ENCODE peak calls at places on chromosome 1, in ten cellular contexts. W is fibroblast of lung; S is HCT116; K is EH; E is endothelial cell; I is stimulated activated CD8-positive, alpha-beta memory T cell treated with anti-CD3 and anti-CD28 coated beads, Interleukin-4, amount 100 ng/mL, for 24 hours; A is RWPE1; H is left ventricle myocardium inferior; X is A549; Y is central memory CD4-positive, alpha-beta T cell. M is an unnamed sample.

GRCh38 chr1:5297878-5298239 is 643.5 kb downstream of the AJAP1 start:
- DNase-seq in X (no peak), K (no peak), S (no peak), E (no peak), Y (no peak), H (no peak), W (no peak), I (no peak), A (no peak), M (no peak)

GRCh38 chr1:221487781-221488520 is 253.9 kb downstream of the DUSP10 start:
- DNase-seq in K (peak; percentile 86), Y (no peak), S (no peak), A (peak; percentile 69), X (peak; percentile 28), H (no peak), E (no peak), I (no peak), W (peak; percentile 69), M (no peak)

GRCh38 chr1:92536593-92537332 is 50.0 kb upstream of the GFI1 start:
- DNase-seq in E (no peak), X (no peak), W (peak; percentile 55), K (peak; percentile 38), Y (peak; percentile 80), A (no peak), S (no peak), I (no peak), H (no peak), M (no peak)

GRCh38 chr1:223364685-223365382 is 858 bp upstream of the SUSD4 start:
- DNase-seq in X (no peak), W (no peak), S (no peak), I (no peak), K (no peak), H (no peak), E (peak; percentile 17), A (no peak), Y (peak; percentile 7), M (no peak)

GRCh38 chr1:111717450-111717849 is 21.7 kb downstream of the INKA2 start:
- DNase-seq in I (no peak), A (no peak), S (no peak), X (no peak), K (no peak), W (no peak), E (no peak), Y (no peak), H (no peak), M (no peak)

GRCh38 chr1:213231795-213232231 is 180.8 kb downstream of the RPS6KC1 start:
- DNase-seq in E (no peak), K (peak; percentile 82), A (no peak), X (no peak), H (no peak), Y (no peak), I (no peak), S (no peak), W (peak; percentile 2), M (no peak)

GRCh38 chr1:164668451-164668850 is 109.5 kb downstream of the PBX1 start:
- DNase-seq in S (no peak), E (no peak), I (no peak), A (no peak), K (no peak), W (no peak), Y (no peak), H (no peak), X (no peak), M (no peak)

GRCh38 chr1:59408608-59409007 is 111.7 kb downstream of the FGGY start:
- DNase-seq in X (no peak), S (no peak), H (no peak), W (peak; percentile 61), A (no peak), E (no peak), Y (no peak), K (peak; percentile 42), I (no peak), M (no peak)

GRCh38 chr1:166975361-166976129 is at the start of gene ILDR2:
- DNase-seq in Y (peak; percentile 43), I (peak; percentile 59), E (peak; percentile 44), W (peak; percentile 25), K (peak; percentile 26), H (peak; percentile 46), A (peak; percentile 30), S (peak; percentile 8), X (peak; percentile 28), M (peak; percentile 39)

GRCh38 chr1:15616704-15617172 is 520 bp upstream of the DDI2 start:
- DNase-seq in X (no peak), E (peak; percentile 14), W (no peak), I (no peak), H (no peak), S (no peak), Y (no peak), A (no peak), K (peak; percentile 72), M (no peak)

GRCh38 chr1:206946261-206946660 is at the start of gene PIGR:
- DNase-seq in H (no peak), K (no peak), S (no peak), Y (no peak), X (no peak), E (no peak), W (no peak), I (no peak), A (no peak), M (no peak)

GRCh38 chr1:94675373-94675772 is 133.8 kb upstream of the F3 start:
- DNase-seq in E (no peak), A (no peak), H (no peak), S (no peak), W (peak; percentile 31), K (peak; percentile 55), I (no peak), Y (no peak), X (no peak), M (no peak)

GRCh38 chr1:155012052-155012546 is 9.5 kb downstream of the ZBTB7B start:
- DNase-seq in I (no peak), K (peak; percentile 51), E (no peak), A (peak; percentile 76), H (peak; percentile 69), S (peak; percentile 62), X (no peak), Y (no peak), W (peak; percentile 88), M (no peak)

GRCh38 chr1:168116327-168116799 is 20.4 kb downstream of the GPR161 start:
- DNase-seq in W (no peak), X (no peak), H (no peak), I (no peak), E (no peak), Y (no peak), A (no peak), S (no peak), K (no peak), M (no peak)

GRCh38 chr1:229325873-229326502 is 16.9 kb downstream of the CCSAP start:
- DNase-seq in H (no peak), X (no peak), E (no peak), K (no peak), S (no peak), W (peak; percentile 49), I (no peak), A (no peak), Y (no peak), M (no peak)

GRCh38 chr1:44630116-44630515 is 44.2 kb downstream of the TMEM53 start:
- DNase-seq in Y (no peak), S (no peak), W (no peak), I (no peak), K (peak; percentile 69), E (no peak), H (no peak), A (no peak), X (no peak), M (no peak)

GRCh38 chr1:10906866-10907519 is 105.5 kb upstream of the TARDBP start:
- DNase-seq in X (no peak), I (no peak), H (no peak), E (no peak), A (no peak), K (no peak), S (no peak), Y (no peak), W (no peak), M (no peak)

GRCh38 chr1:209238356-209238755 is 345.2 kb upstream of the CAMK1G start:
- DNase-seq in E (no peak), H (no peak), A (no peak), X (no peak), I (no peak), Y (no peak), S (no peak), K (no peak), W (no peak), M (no peak)

GRCh38 chr1:79842811-79843210 is 836.3 kb upstream of the ADGRL4 start:
- DNase-seq in S (no peak), I (no peak), Y (no peak), W (no peak), E (no peak), A (no peak), H (no peak), X (no peak), K (no peak), M (no peak)

GRCh38 chr1:212286437-212287131 is 1.4 kb downstream of the PPP2R5A start:
- DNase-seq in E (no peak), W (peak; percentile 27), I (no peak), S (no peak), A (peak; percentile 34), X (no peak), K (peak; percentile 22), Y (no peak), H (no peak), M (no peak)

GRCh38 chr1:174058639-174059038 is 36.5 kb upstream of the RC3H1 start:
- DNase-seq in H (no peak), Y (no peak), S (no peak), A (no peak), X (no peak), W (peak; percentile 76), K (no peak), I (no peak), E (no peak), M (no peak)

GRCh38 chr1:25198731-25199231 is 33.5 kb downstream of the SYF2 start:
- DNase-seq in X (no peak), I (no peak), W (no peak), H (peak; percentile 20), E (no peak), Y (no peak), A (no peak), S (no peak), K (no peak), M (no peak)

GRCh38 chr1:19664453-19665043 is at the start of gene HTR6:
- DNase-seq in S (no peak), X (no peak), H (no peak), Y (peak; percentile 30), E (no peak), A (no peak), W (no peak), K (no peak), I (no peak), M (no peak)

GRCh38 chr1:38052750-38053415 is 6.3 kb upstream of the POU3F1 start:
- DNase-seq in I (no peak), A (no peak), X (no peak), W (no peak), Y (no peak), S (no peak), E (no peak), H (no peak), K (no peak), M (no peak)

GRCh38 chr1:84363019-84363418 is 35.3 kb upstream of the DNASE2B start:
- DNase-seq in K (no peak), Y (no peak), E (no peak), W (no peak), H (no peak), I (no peak), A (no peak), S (no peak), X (no peak), M (no peak)

GRCh38 chr1:226627050-226627755 is 78.6 kb downstream of the STUM start:
- DNase-seq in E (no peak), Y (no peak), W (no peak), H (no peak), I (no peak), X (no peak), S (no peak), A (no peak), K (no peak), M (no peak)

GRCh38 chr1:161473363-161473762 is 31.9 kb upstream of the FCGR2A start:
- DNase-seq in X (no peak), S (no peak), E (no peak), H (no peak), K (peak; percentile 23), A (no peak), I (no peak), W (peak; percentile 4), Y (no peak), M (no peak)

GRCh38 chr1:85839459-85839858 is 131.2 kb upstream of the ZNHIT6 start:
- DNase-seq in H (no peak), I (no peak), K (no peak), S (no peak), W (no peak), Y (no peak), A (no peak), E (no peak), X (no peak), M (no peak)

M was measured in activated T-helper 9 cell treated with anti-CD3 and anti-CD28 coated beads, Interleukin-2, amount 50 U/mL, for 16 hours.